ENCODE peak calls at places on chromosomes 5 and 9, in ten cellular contexts. One of them, this sample, is unnamed.

GRCh38 chr5:114782869-114783268 is 386.8 kb downstream of the TRIM36 start:
- DNase-seq in osteocyte: no peak
- DNase-seq in 8988T: no peak
- DNase-seq in ELR: no peak
- DNase-seq in caudate nucleus: peak; percentile 17
- DNase-seq in AG08396: no peak
- DNase-seq in substantia nigra: peak; percentile 78
- DNase-seq in OCI-LY7: no peak
- DNase-seq in lower lobe of right lung: peak; percentile 47
- DNase-seq in GM23248: no peak
- DNase-seq in this sample: no peak

GRCh38 chr5:157046041-157046440 is 12.9 kb downstream of the HAVCR1 start:
- DNase-seq in 8988T: no peak
- DNase-seq in GM23248: no peak
- DNase-seq in caudate nucleus: no peak
- DNase-seq in osteocyte: no peak
- DNase-seq in substantia nigra: no peak
- DNase-seq in ELR: no peak
- DNase-seq in lower lobe of right lung: no peak
- DNase-seq in AG08396: no peak
- DNase-seq in OCI-LY7: no peak
- DNase-seq in this sample: no peak

GRCh38 chr9:132333556-132333955 is 21.2 kb downstream of the SETX start:
- DNase-seq in caudate nucleus: no peak
- DNase-seq in ELR: no peak
- DNase-seq in 8988T: no peak
- DNase-seq in substantia nigra: no peak
- DNase-seq in OCI-LY7: no peak
- DNase-seq in osteocyte: no peak
- DNase-seq in AG08396: no peak
- DNase-seq in GM23248: no peak
- DNase-seq in lower lobe of right lung: no peak
- DNase-seq in this sample: no peak

GRCh38 chr5:18465833-18466681 is 831.8 kb downstream of the TAF11L14 start:
- DNase-seq in lower lobe of right lung: no peak
- DNase-seq in substantia nigra: peak; percentile 60
- DNase-seq in caudate nucleus: peak; percentile 80
- DNase-seq in AG08396: peak; percentile 1
- DNase-seq in osteocyte: no peak
- DNase-seq in 8988T: peak; percentile 32
- DNase-seq in OCI-LY7: peak; percentile 63
- DNase-seq in GM23248: peak; percentile 63
- DNase-seq in ELR: peak; percentile 71
- DNase-seq in this sample: peak; percentile 2

GRCh38 chr9:71796368-71796767 is 28.1 kb upstream of the CEMIP2 start:
- DNase-seq in ELR: no peak
- DNase-seq in osteocyte: no peak
- DNase-seq in AG08396: no peak
- DNase-seq in OCI-LY7: peak; percentile 24
- DNase-seq in caudate nucleus: no peak
- DNase-seq in GM23248: no peak
- DNase-seq in 8988T: no peak
- DNase-seq in lower lobe of right lung: no peak
- DNase-seq in substantia nigra: no peak
- DNase-seq in this sample: no peak

GRCh38 chr5:115873392-115873791 is 31.7 kb downstream of the AP3S1 start:
- DNase-seq in OCI-LY7: no peak
- DNase-seq in 8988T: no peak
- DNase-seq in substantia nigra: no peak
- DNase-seq in ELR: peak; percentile 64
- DNase-seq in lower lobe of right lung: no peak
- DNase-seq in GM23248: peak; percentile 20
- DNase-seq in AG08396: peak; percentile 12
- DNase-seq in caudate nucleus: no peak
- DNase-seq in osteocyte: no peak
- DNase-seq in this sample: peak; percentile 9

GRCh38 chr9:74960548-74960947 is 7.8 kb upstream of the C9orf40 start:
- DNase-seq in GM23248: peak; percentile 92
- DNase-seq in osteocyte: no peak
- DNase-seq in ELR: peak; percentile 84
- DNase-seq in OCI-LY7: no peak
- DNase-seq in caudate nucleus: no peak
- DNase-seq in lower lobe of right lung: no peak
- DNase-seq in AG08396: no peak
- DNase-seq in 8988T: no peak
- DNase-seq in substantia nigra: no peak
- DNase-seq in this sample: peak; percentile 36

GRCh38 chr5:124706729-124707361 is 39.6 kb downstream of the ZNF608 start:
- DNase-seq in ELR: no peak
- DNase-seq in 8988T: no peak
- DNase-seq in lower lobe of right lung: peak; percentile 55
- DNase-seq in osteocyte: peak; percentile 85
- DNase-seq in GM23248: peak; percentile 23
- DNase-seq in substantia nigra: no peak
- DNase-seq in AG08396: peak; percentile 27
- DNase-seq in caudate nucleus: no peak
- DNase-seq in OCI-LY7: peak; percentile 53
- DNase-seq in this sample: peak; percentile 28

GRCh38 chr5:1347571-1347970 is 2.7 kb upstream of the CLPTM1L start:
- DNase-seq in osteocyte: no peak
- DNase-seq in caudate nucleus: no peak
- DNase-seq in substantia nigra: no peak
- DNase-seq in lower lobe of right lung: no peak
- DNase-seq in 8988T: no peak
- DNase-seq in AG08396: no peak
- DNase-seq in GM23248: no peak
- DNase-seq in ELR: no peak
- DNase-seq in OCI-LY7: no peak
- DNase-seq in this sample: no peak

GRCh38 chr5:143921525-143922311 is 109.8 kb downstream of the HMHB1 start:
- DNase-seq in 8988T: peak; percentile 14
- DNase-seq in osteocyte: no peak
- DNase-seq in substantia nigra: no peak
- DNase-seq in lower lobe of right lung: no peak
- DNase-seq in OCI-LY7: no peak
- DNase-seq in AG08396: peak; percentile 49
- DNase-seq in GM23248: peak; percentile 92
- DNase-seq in caudate nucleus: no peak
- DNase-seq in ELR: peak; percentile 97
- DNase-seq in this sample: peak; percentile 81